ENCODE peak calls at places on chromosome 16, in eight cellular contexts. One of them, this sample, is unnamed.

GRCh38 chr16:27798241-27798640 is 248.3 kb downstream of the KATNIP start:
- DNase-seq in progenitor cell of endocrine pancreas: no peak
- DNase-seq in RWPE1: no peak
- DNase-seq in A549: no peak
- DNase-seq in PC-3: no peak
- DNase-seq in HCT116: no peak
- DNase-seq in thoracic aorta: no peak
- DNase-seq in neural crest cell: no peak
- DNase-seq in this sample: no peak

GRCh38 chr16:13958438-13958837 is 38.5 kb downstream of the ERCC4 start:
- DNase-seq in neural crest cell: no peak
- DNase-seq in PC-3: no peak
- DNase-seq in HCT116: no peak
- DNase-seq in A549: peak; percentile 97
- DNase-seq in RWPE1: no peak
- DNase-seq in progenitor cell of endocrine pancreas: no peak
- DNase-seq in thoracic aorta: no peak
- DNase-seq in this sample: no peak

GRCh38 chr16:75196826-75197225 is 10.1 kb downstream of the CTRB2 start:
- DNase-seq in thoracic aorta: no peak
- DNase-seq in PC-3: no peak
- DNase-seq in HCT116: no peak
- DNase-seq in neural crest cell: no peak
- DNase-seq in progenitor cell of endocrine pancreas: no peak
- DNase-seq in RWPE1: no peak
- DNase-seq in A549: no peak
- DNase-seq in this sample: no peak

GRCh38 chr16:15961060-15961511 is 11.7 kb downstream of the ABCC1 start:
- DNase-seq in PC-3: no peak
- DNase-seq in thoracic aorta: no peak
- DNase-seq in HCT116: no peak
- DNase-seq in progenitor cell of endocrine pancreas: no peak
- DNase-seq in RWPE1: no peak
- DNase-seq in neural crest cell: no peak
- DNase-seq in A549: no peak
- DNase-seq in this sample: no peak

GRCh38 chr16:10669791-10670190 is 24.9 kb downstream of the TEKT5 start:
- DNase-seq in PC-3: no peak
- DNase-seq in thoracic aorta: no peak
- DNase-seq in A549: no peak
- DNase-seq in neural crest cell: no peak
- DNase-seq in progenitor cell of endocrine pancreas: no peak
- DNase-seq in HCT116: no peak
- DNase-seq in RWPE1: no peak
- DNase-seq in this sample: no peak

GRCh38 chr16:1206326-1206725 is 18.7 kb downstream of the TPSG1 start:
- DNase-seq in HCT116: no peak
- DNase-seq in thoracic aorta: no peak
- DNase-seq in RWPE1: no peak
- DNase-seq in progenitor cell of endocrine pancreas: no peak
- DNase-seq in neural crest cell: no peak
- DNase-seq in PC-3: no peak
- DNase-seq in A549: no peak
- DNase-seq in this sample: no peak

GRCh38 chr16:22948603-22949368 is 134.8 kb downstream of the HS3ST2 start:
- DNase-seq in thoracic aorta: peak; percentile 33
- DNase-seq in PC-3: peak; percentile 68
- DNase-seq in progenitor cell of endocrine pancreas: peak; percentile 17
- DNase-seq in RWPE1: peak; percentile 69
- DNase-seq in HCT116: peak; percentile 82
- DNase-seq in A549: peak; percentile 80
- DNase-seq in neural crest cell: peak; percentile 63
- DNase-seq in this sample: peak; percentile 5

GRCh38 chr16:53892155-53892554 is 188.2 kb downstream of the FTO start:
- DNase-seq in RWPE1: peak; percentile 22
- DNase-seq in neural crest cell: peak; percentile 71
- DNase-seq in A549: peak; percentile 62
- DNase-seq in progenitor cell of endocrine pancreas: peak; percentile 37
- DNase-seq in PC-3: peak; percentile 50
- DNase-seq in thoracic aorta: no peak
- DNase-seq in HCT116: peak; percentile 22
- DNase-seq in this sample: no peak

GRCh38 chr16:81739503-81739902 is 39.6 kb upstream of the PLCG2 start:
- DNase-seq in neural crest cell: no peak
- DNase-seq in RWPE1: no peak
- DNase-seq in progenitor cell of endocrine pancreas: no peak
- DNase-seq in thoracic aorta: no peak
- DNase-seq in A549: no peak
- DNase-seq in PC-3: no peak
- DNase-seq in HCT116: no peak
- DNase-seq in this sample: no peak

DNA sequence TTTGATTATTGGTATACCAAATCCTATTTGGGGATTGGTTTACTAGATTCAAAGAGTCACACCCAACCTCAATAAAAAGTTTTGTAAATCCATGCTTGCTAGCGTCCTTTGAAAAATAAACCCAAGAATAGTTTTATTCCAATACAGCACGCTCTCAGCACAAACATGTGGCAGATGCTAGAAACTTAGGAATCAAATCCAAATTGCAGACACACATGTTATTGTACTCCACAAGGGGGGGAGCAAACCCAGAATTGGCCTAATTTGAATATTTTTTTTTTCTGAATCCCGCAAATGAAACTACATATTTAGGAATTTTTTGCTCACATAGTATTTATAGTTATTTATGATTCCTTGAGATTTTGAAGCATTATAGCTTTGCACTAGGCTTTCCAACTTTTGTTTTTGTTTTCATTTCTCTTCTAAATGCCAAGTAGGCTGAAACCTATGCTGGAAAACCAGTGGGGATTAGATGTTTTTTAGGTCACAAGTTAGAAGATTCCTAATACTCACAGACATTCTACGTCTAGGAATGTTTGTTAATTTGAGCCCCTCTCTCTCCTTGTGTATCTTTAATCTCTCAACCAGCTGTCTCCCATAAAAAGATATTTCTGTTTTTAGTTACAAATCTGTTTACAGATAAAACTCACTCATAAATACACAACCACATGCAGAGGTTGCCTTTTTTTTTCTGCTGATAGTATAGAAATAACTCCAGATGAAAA is 59.3 kb upstream of the CDH11 start:
- DNase-seq in PC-3: no peak
- DNase-seq in A549: no peak
- DNase-seq in HCT116: no peak
- DNase-seq in neural crest cell: no peak
- DNase-seq in progenitor cell of endocrine pancreas: no peak
- DNase-seq in RWPE1: no peak
- DNase-seq in thoracic aorta: no peak
- DNase-seq in this sample: peak; percentile 47
- TF ChIP-seq CTCF in PC-3: no peak
- TF ChIP-seq CTCF in A549: no peak
- TF ChIP-seq CTCF in HCT116: no peak
- TF ChIP-seq CTCF in neural crest cell: no peak
- TF ChIP-seq CTCF in progenitor cell of endocrine pancreas: no peak
- TF ChIP-seq CTCF in RWPE1: no peak
- TF ChIP-seq CTCF in thoracic aorta: no peak
- TF ChIP-seq CTCF in this sample: peak; percentile 24

GRCh38 chr16:21038197-21038596 is 112.4 kb downstream of the DNAH3 start:
- DNase-seq in RWPE1: no peak
- DNase-seq in thoracic aorta: no peak
- DNase-seq in HCT116: no peak
- DNase-seq in A549: no peak
- DNase-seq in PC-3: no peak
- DNase-seq in progenitor cell of endocrine pancreas: no peak
- DNase-seq in neural crest cell: no peak
- DNase-seq in this sample: no peak

GRCh38 chr16:21036471-21036870 is 114.2 kb downstream of the DNAH3 start:
- DNase-seq in progenitor cell of endocrine pancreas: no peak
- DNase-seq in PC-3: no peak
- DNase-seq in HCT116: no peak
- DNase-seq in A549: no peak
- DNase-seq in thoracic aorta: no peak
- DNase-seq in neural crest cell: no peak
- DNase-seq in RWPE1: no peak
- DNase-seq in this sample: no peak

GRCh38 chr16:21033707-21034106 is 116.9 kb downstream of the DNAH3 start:
- DNase-seq in PC-3: no peak
- DNase-seq in HCT116: no peak
- DNase-seq in A549: no peak
- DNase-seq in thoracic aorta: no peak
- DNase-seq in progenitor cell of endocrine pancreas: no peak
- DNase-seq in neural crest cell: no peak
- DNase-seq in RWPE1: no peak
- DNase-seq in this sample: no peak

GRCh38 chr16:21037168-21037567 is 113.5 kb downstream of the DNAH3 start:
- DNase-seq in RWPE1: no peak
- DNase-seq in thoracic aorta: no peak
- DNase-seq in HCT116: no peak
- DNase-seq in neural crest cell: no peak
- DNase-seq in A549: no peak
- DNase-seq in progenitor cell of endocrine pancreas: no peak
- DNase-seq in PC-3: no peak
- DNase-seq in this sample: no peak

DNA sequence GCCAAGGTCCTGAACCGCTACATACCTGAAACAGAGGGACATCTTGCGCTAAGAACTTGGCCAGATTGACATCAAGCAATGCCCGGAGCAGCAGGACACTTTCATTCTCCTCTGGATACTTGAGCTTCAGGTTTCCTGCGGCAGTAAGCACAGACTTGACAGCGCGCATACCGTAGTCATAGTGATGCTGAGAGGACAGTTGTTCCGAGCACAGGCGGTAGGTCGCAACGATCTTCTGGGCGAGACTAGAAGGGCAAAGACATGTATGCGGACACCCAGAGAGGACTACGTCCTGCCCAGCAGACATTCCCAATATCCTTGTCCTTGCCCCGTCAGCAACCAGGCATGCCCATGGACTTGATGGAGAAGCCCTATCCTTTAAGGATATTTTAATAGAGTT is 112.9 kb downstream of the DNAH3 start:
- DNase-seq in PC-3: no peak
- DNase-seq in progenitor cell of endocrine pancreas: no peak
- DNase-seq in neural crest cell: no peak
- DNase-seq in A549: no peak
- DNase-seq in thoracic aorta: no peak
- DNase-seq in HCT116: no peak
- DNase-seq in RWPE1: no peak
- DNase-seq in this sample: no peak
- TF ChIP-seq CTCF in PC-3: no peak
- TF ChIP-seq CTCF in progenitor cell of endocrine pancreas: no peak
- TF ChIP-seq CTCF in neural crest cell: no peak
- TF ChIP-seq CTCF in A549: no peak
- TF ChIP-seq CTCF in thoracic aorta: no peak
- TF ChIP-seq CTCF in HCT116: no peak
- TF ChIP-seq CTCF in RWPE1: no peak
- TF ChIP-seq CTCF in this sample: no peak

DNA sequence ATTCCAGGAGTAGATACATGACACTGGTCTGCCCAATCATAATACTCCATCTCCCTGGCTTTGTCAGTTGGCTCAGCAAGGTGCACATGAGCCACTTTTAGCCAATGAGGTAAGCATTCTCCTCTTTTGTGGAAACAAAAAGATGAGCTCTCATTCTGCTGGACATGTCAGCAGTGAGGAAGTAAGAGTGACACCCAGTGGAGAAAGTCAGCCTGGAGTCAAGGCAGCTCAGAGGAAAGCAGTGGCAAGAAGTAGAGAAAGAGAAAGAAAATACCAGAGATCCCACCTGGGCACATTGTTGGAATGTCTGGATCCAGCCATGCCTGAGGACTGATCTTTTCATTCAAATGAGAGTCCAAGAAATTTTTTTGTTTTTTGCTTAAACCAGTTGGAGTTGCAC is 496.9 kb upstream of the C16orf82 start:
- DNase-seq in A549: peak; percentile 20
- DNase-seq in progenitor cell of endocrine pancreas: no peak
- DNase-seq in PC-3: peak; percentile 2
- DNase-seq in RWPE1: no peak
- DNase-seq in thoracic aorta: no peak
- DNase-seq in HCT116: no peak
- DNase-seq in neural crest cell: peak; percentile 6
- DNase-seq in this sample: no peak
- TF ChIP-seq CTCF in A549: peak; percentile 16
- TF ChIP-seq CTCF in progenitor cell of endocrine pancreas: peak; percentile 54
- TF ChIP-seq CTCF in PC-3: peak; percentile 23
- TF ChIP-seq CTCF in RWPE1: peak; percentile 21
- TF ChIP-seq CTCF in thoracic aorta: no peak
- TF ChIP-seq CTCF in HCT116: peak; percentile 21
- TF ChIP-seq CTCF in neural crest cell: peak; percentile 68
- TF ChIP-seq CTCF in this sample: no peak

DNA sequence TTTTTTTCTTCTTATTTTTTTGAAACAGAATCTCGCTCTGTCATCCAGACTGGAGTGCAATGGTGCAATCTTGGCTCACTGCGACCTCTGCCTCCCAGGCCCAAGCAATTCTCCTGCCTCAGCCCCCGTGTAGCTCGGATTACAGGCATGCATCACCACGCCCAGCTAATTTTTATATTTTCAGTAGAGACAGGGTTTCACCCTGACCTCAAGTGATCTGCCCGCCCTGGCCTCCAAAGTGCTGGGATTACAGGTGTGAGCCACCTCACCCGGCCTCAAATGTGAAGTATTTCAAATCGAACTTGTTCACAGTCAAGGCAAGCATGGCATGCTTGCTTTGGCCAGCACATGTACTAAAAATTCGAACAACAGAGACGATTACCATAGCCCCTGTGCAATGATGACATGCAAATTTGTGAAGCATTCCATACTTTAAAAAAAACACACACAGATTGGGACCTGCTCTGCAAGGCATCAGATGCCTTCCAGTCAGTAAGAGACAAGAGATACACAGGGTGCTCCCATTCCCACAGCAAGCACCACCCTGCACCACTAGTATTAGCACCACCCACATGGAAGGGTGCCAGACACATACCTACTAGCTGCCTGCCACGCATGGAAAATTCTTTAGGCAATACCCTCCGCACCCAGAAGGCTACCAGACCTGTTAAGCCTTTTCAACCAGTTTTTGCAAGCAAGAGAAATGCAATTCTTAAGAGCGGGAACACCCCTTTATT is 47.2 kb downstream of the ANKRD11 start:
- DNase-seq in neural crest cell: no peak
- DNase-seq in PC-3: peak; percentile 85
- DNase-seq in RWPE1: peak; percentile 95
- DNase-seq in progenitor cell of endocrine pancreas: no peak
- DNase-seq in thoracic aorta: no peak
- DNase-seq in HCT116: peak; percentile 37
- DNase-seq in A549: peak; percentile 69
- DNase-seq in this sample: peak; percentile 57
- TF ChIP-seq CTCF in neural crest cell: no peak
- TF ChIP-seq CTCF in PC-3: no peak
- TF ChIP-seq CTCF in RWPE1: peak; percentile 17
- TF ChIP-seq CTCF in progenitor cell of endocrine pancreas: no peak
- TF ChIP-seq CTCF in thoracic aorta: no peak
- TF ChIP-seq CTCF in HCT116: peak; percentile 27
- TF ChIP-seq CTCF in A549: no peak
- TF ChIP-seq CTCF in this sample: peak; percentile 15

This sample was measured in AG09319.